ENCODE peak calls at places on chromosomes 4 and X, in nine cellular contexts. T is iPS-NIHi11, P is heart left ventricle, L is stromal cell of bone marrow, C is HEK293T, G is amniotic stem cell, Y is ecto neural progenitor cell, O is SK-N-SH, I is GF-D8. A is an unnamed sample.
A peak's percentile ranks its signal among the peaks of the same experiment; 100 is the strongest.

GRCh38 chr4:80313627-80314026 is 21.9 kb upstream of the CFAP299 start:
- DNase-seq in I (no peak), O (no peak), P (no peak), L (no peak), C (no peak), T (no peak), Y (no peak), G (no peak), A (no peak)

GRCh38 chr4:106090826-106091225 is 195.6 kb downstream of the NPNT start:
- DNase-seq in I (no peak), P (no peak), G (no peak), C (no peak), L (no peak), T (no peak), Y (no peak), O (no peak), A (no peak)

GRCh38 chr4:86181585-86181984 is 178.3 kb downstream of the MAPK10 start:
- DNase-seq in Y (no peak), I (no peak), L (no peak), O (no peak), C (no peak), G (peak; percentile 0), P (no peak), T (no peak), A (no peak)

GRCh38 chrX:13010546-13010945 is 33.9 kb downstream of the FAM9C start:
- DNase-seq in O (no peak), G (no peak), P (no peak), T (no peak), I (no peak), Y (no peak), C (no peak), L (no peak), A (no peak)

GRCh38 chrX:121084903-121085611 is 37.6 kb downstream of the GLUD2 start:
- DNase-seq in L (no peak), O (no peak), T (no peak), P (no peak), G (no peak), C (no peak), Y (no peak), I (no peak), A (no peak)

GRCh38 chrX:107118322-107119147 is at the start of gene RBM41:
- DNase-seq in C (peak; percentile 74), I (peak; percentile 34), Y (peak; percentile 67), G (peak; percentile 39), L (peak; percentile 62), T (peak; percentile 45), O (peak; percentile 77), P (peak; percentile 74), A (peak; percentile 8)

GRCh38 chr4:142883433-142883832 is 37.3 kb upstream of the INPP4B start:
- DNase-seq in C (no peak), I (no peak), L (no peak), O (no peak), P (no peak), Y (no peak), T (peak; percentile 18), G (no peak), A (no peak)

GRCh38 chrX:43939187-43939926 is 33.8 kb downstream of the NDP start:
- DNase-seq in P (no peak), T (no peak), G (no peak), L (peak; percentile 7), I (no peak), C (no peak), Y (no peak), O (no peak), A (no peak)

GRCh38 chr4:8846864-8847263 is 24.8 kb downstream of the HMX1 start:
- DNase-seq in L (no peak), O (no peak), Y (no peak), T (no peak), G (no peak), C (no peak), P (peak; percentile 4), I (no peak), A (no peak)